ENCODE peak calls at places on chromosomes 13 and 19, in four cellular contexts. One of them, this sample, is unnamed.

GRCh38 chr19:50191270-50191669 is 12.2 kb upstream of the MYH14 start:
- DNase-seq in nephron progenitor cell: no peak
- DNase-seq in progenitor cell of endocrine pancreas: no peak
- DNase-seq in KG1: no peak
- DNase-seq in this sample: no peak

GRCh38 chr13:105333416-105333815 is 1202.0 kb downstream of the EFNB2 start:
- DNase-seq in nephron progenitor cell: no peak
- DNase-seq in progenitor cell of endocrine pancreas: no peak
- DNase-seq in KG1: no peak
- DNase-seq in this sample: no peak

GRCh38 chr19:30445385-30445784 is 73.2 kb downstream of the ZNF536 start:
- DNase-seq in nephron progenitor cell: no peak
- DNase-seq in progenitor cell of endocrine pancreas: no peak
- DNase-seq in KG1: no peak
- DNase-seq in this sample: no peak

GRCh38 chr13:73428706-73429105 is 369.9 kb downstream of the KLF5 start:
- DNase-seq in nephron progenitor cell: no peak
- DNase-seq in progenitor cell of endocrine pancreas: no peak
- DNase-seq in KG1: no peak
- DNase-seq in this sample: no peak

GRCh38 chr13:98813993-98814392 is 61.5 kb upstream of the SLC15A1 start:
- DNase-seq in nephron progenitor cell: no peak
- DNase-seq in progenitor cell of endocrine pancreas: no peak
- DNase-seq in KG1: no peak
- DNase-seq in this sample: no peak

GRCh38 chr13:84961023-84961422 is 838.2 kb downstream of the SLITRK6 start:
- DNase-seq in nephron progenitor cell: no peak
- DNase-seq in progenitor cell of endocrine pancreas: no peak
- DNase-seq in KG1: no peak
- DNase-seq in this sample: no peak

GRCh38 chr19:37817180-37817911 is 38.0 kb upstream of the ZNF573 start:
- DNase-seq in nephron progenitor cell: peak
- DNase-seq in progenitor cell of endocrine pancreas: peak
- DNase-seq in KG1: no peak
- DNase-seq in this sample: peak

GRCh38 chr19:10553943-10554381 is 10.3 kb downstream of the ATG4D start:
- DNase-seq in nephron progenitor cell: no peak
- DNase-seq in progenitor cell of endocrine pancreas: no peak
- DNase-seq in KG1: peak
- DNase-seq in this sample: no peak

GRCh38 chr13:20351279-20352022 is 119.3 kb upstream of the GJB6 start:
- DNase-seq in nephron progenitor cell: no peak
- DNase-seq in progenitor cell of endocrine pancreas: no peak
- DNase-seq in KG1: no peak
- DNase-seq in this sample: no peak

GRCh38 chr13:97194473-97194872 is 27.7 kb upstream of the MBNL2 start:
- DNase-seq in nephron progenitor cell: no peak
- DNase-seq in progenitor cell of endocrine pancreas: no peak
- DNase-seq in KG1: no peak
- DNase-seq in this sample: no peak

GRCh38 chr13:44013666-44014291 is 134.1 kb downstream of the LACC1 start:
- DNase-seq in nephron progenitor cell: no peak
- DNase-seq in progenitor cell of endocrine pancreas: no peak
- DNase-seq in KG1: no peak
- DNase-seq in this sample: no peak

GRCh38 chr19:5128251-5128931 is 159.5 kb downstream of the KDM4B start:
- DNase-seq in nephron progenitor cell: peak
- DNase-seq in progenitor cell of endocrine pancreas: peak
- DNase-seq in KG1: no peak
- DNase-seq in this sample: peak

GRCh38 chr19:2048959-2049740 is 1.9 kb downstream of the MKNK2 start:
- DNase-seq in nephron progenitor cell: no peak
- DNase-seq in progenitor cell of endocrine pancreas: no peak
- DNase-seq in KG1: no peak
- DNase-seq in this sample: peak

GRCh38 chr13:70107125-70107497 is 515 bp upstream of the ATXN8OS start:
- DNase-seq in nephron progenitor cell: no peak
- DNase-seq in progenitor cell of endocrine pancreas: no peak
- DNase-seq in KG1: no peak
- DNase-seq in this sample: peak

GRCh38 chr19:13764101-13764807 is at the start of gene MRI1:
- DNase-seq in nephron progenitor cell: peak
- DNase-seq in progenitor cell of endocrine pancreas: peak
- DNase-seq in KG1: peak
- DNase-seq in this sample: peak

GRCh38 chr13:105272660-105273631 is 1262.5 kb downstream of the EFNB2 start:
- DNase-seq in nephron progenitor cell: no peak
- DNase-seq in progenitor cell of endocrine pancreas: no peak
- DNase-seq in KG1: peak
- DNase-seq in this sample: peak

GRCh38 chr19:22472180-22472637 is 50.1 kb upstream of the ZNF98 start:
- DNase-seq in nephron progenitor cell: no peak
- DNase-seq in progenitor cell of endocrine pancreas: no peak
- DNase-seq in KG1: no peak
- DNase-seq in this sample: no peak

GRCh38 chr19:4606921-4607678 is 32.2 kb upstream of the TNFAIP8L1 start:
- DNase-seq in nephron progenitor cell: peak
- DNase-seq in progenitor cell of endocrine pancreas: peak
- DNase-seq in KG1: no peak
- DNase-seq in this sample: peak

GRCh38 chr19:45110811-45111210 is 17.8 kb downstream of the PPP1R37 start:
- DNase-seq in nephron progenitor cell: no peak
- DNase-seq in progenitor cell of endocrine pancreas: no peak
- DNase-seq in KG1: no peak
- DNase-seq in this sample: no peak

GRCh38 chr19:46408611-46409039 is 4.7 kb downstream of the CCDC8 start:
- DNase-seq in nephron progenitor cell: peak
- DNase-seq in progenitor cell of endocrine pancreas: no peak
- DNase-seq in KG1: no peak
- DNase-seq in this sample: peak

GRCh38 chr13:26872444-26873173 is 112.0 kb upstream of the GPR12 start:
- DNase-seq in nephron progenitor cell: peak
- DNase-seq in progenitor cell of endocrine pancreas: peak
- DNase-seq in KG1: peak
- DNase-seq in this sample: peak

GRCh38 chr19:16301999-16302694 is 22.5 kb upstream of the KLF2 start:
- DNase-seq in nephron progenitor cell: no peak
- DNase-seq in progenitor cell of endocrine pancreas: no peak
- DNase-seq in KG1: no peak
- DNase-seq in this sample: no peak

GRCh38 chr13:99590519-99591011 is 89.3 kb downstream of the TM9SF2 start:
- DNase-seq in nephron progenitor cell: no peak
- DNase-seq in progenitor cell of endocrine pancreas: no peak
- DNase-seq in KG1: no peak
- DNase-seq in this sample: no peak

GRCh38 chr19:17109962-17110598 is 34.5 kb downstream of the MYO9B start:
- DNase-seq in nephron progenitor cell: no peak
- DNase-seq in progenitor cell of endocrine pancreas: no peak
- DNase-seq in KG1: peak
- DNase-seq in this sample: no peak

GRCh38 chr13:99314640-99315176 is 7.5 kb upstream of the GPR183 start:
- DNase-seq in nephron progenitor cell: no peak
- DNase-seq in progenitor cell of endocrine pancreas: no peak
- DNase-seq in KG1: no peak
- DNase-seq in this sample: no peak

GRCh38 chr13:54945978-54946377 is 1917.4 kb downstream of the OLFM4 start:
- DNase-seq in nephron progenitor cell: no peak
- DNase-seq in progenitor cell of endocrine pancreas: no peak
- DNase-seq in KG1: no peak
- DNase-seq in this sample: peak

GRCh38 chr13:45121421-45121820 is 1.1 kb downstream of the GTF2F2 start:
- DNase-seq in nephron progenitor cell: no peak
- DNase-seq in progenitor cell of endocrine pancreas: no peak
- DNase-seq in KG1: peak
- DNase-seq in this sample: peak

GRCh38 chr13:45718992-45719391 is 16.9 kb downstream of the CBY2 start:
- DNase-seq in nephron progenitor cell: no peak
- DNase-seq in progenitor cell of endocrine pancreas: no peak
- DNase-seq in KG1: no peak
- DNase-seq in this sample: peak

GRCh38 chr19:48938256-48938655 is 4.8 kb downstream of the DHDH start:
- DNase-seq in nephron progenitor cell: no peak
- DNase-seq in progenitor cell of endocrine pancreas: no peak
- DNase-seq in KG1: no peak
- DNase-seq in this sample: no peak

GRCh38 chr19:29855087-29855486 is 43.3 kb downstream of the CCNE1 start:
- DNase-seq in nephron progenitor cell: no peak
- DNase-seq in progenitor cell of endocrine pancreas: no peak
- DNase-seq in KG1: no peak
- DNase-seq in this sample: no peak

GRCh38 chr13:32087955-32088747 is 56.6 kb downstream of the FRY start:
- DNase-seq in nephron progenitor cell: no peak
- DNase-seq in progenitor cell of endocrine pancreas: no peak
- DNase-seq in KG1: no peak
- DNase-seq in this sample: no peak